ENCODE peak calls at places on chromosomes 5 and 9, in six cellular contexts. One of them, this sample, is unnamed.

GRCh38 chr9:85575868-85576267 is 165.9 kb downstream of the AGTPBP1 start:
- DNase-seq in GM23248: no peak
- DNase-seq in tibial artery: no peak
- DNase-seq in psoas muscle: no peak
- DNase-seq in fibroblast of lung: no peak
- DNase-seq in epithelial cell of proximal tubule: no peak
- DNase-seq in this sample: no peak

GRCh38 chr5:1264211-1264610 is 30.7 kb downstream of the TERT start:
- DNase-seq in GM23248: no peak
- DNase-seq in tibial artery: no peak
- DNase-seq in psoas muscle: no peak
- DNase-seq in fibroblast of lung: no peak
- DNase-seq in epithelial cell of proximal tubule: no peak
- DNase-seq in this sample: no peak

GRCh38 chr9:16329699-16330113 is 540.8 kb downstream of the BNC2 start:
- DNase-seq in GM23248: no peak
- DNase-seq in tibial artery: no peak
- DNase-seq in psoas muscle: peak
- DNase-seq in fibroblast of lung: peak
- DNase-seq in epithelial cell of proximal tubule: no peak
- DNase-seq in this sample: peak

GRCh38 chr5:28451478-28451877 is 1413.1 kb upstream of the CDH9 start:
- DNase-seq in GM23248: no peak
- DNase-seq in tibial artery: no peak
- DNase-seq in psoas muscle: no peak
- DNase-seq in fibroblast of lung: no peak
- DNase-seq in epithelial cell of proximal tubule: no peak
- DNase-seq in this sample: no peak

GRCh38 chr9:2134391-2134790 is 119.2 kb downstream of the SMARCA2 start:
- DNase-seq in GM23248: peak
- DNase-seq in tibial artery: no peak
- DNase-seq in psoas muscle: no peak
- DNase-seq in fibroblast of lung: no peak
- DNase-seq in epithelial cell of proximal tubule: no peak
- DNase-seq in this sample: peak

GRCh38 chr9:5336683-5337082 is 3.0 kb downstream of the RLN1 start:
- DNase-seq in GM23248: no peak
- DNase-seq in tibial artery: no peak
- DNase-seq in psoas muscle: no peak
- DNase-seq in fibroblast of lung: no peak
- DNase-seq in epithelial cell of proximal tubule: no peak
- DNase-seq in this sample: no peak

GRCh38 chr5:159764283-159764927 is 151.9 kb upstream of the ADRA1B start:
- DNase-seq in GM23248: peak
- DNase-seq in tibial artery: no peak
- DNase-seq in psoas muscle: no peak
- DNase-seq in fibroblast of lung: peak
- DNase-seq in epithelial cell of proximal tubule: peak
- DNase-seq in this sample: peak

GRCh38 chr5:123672067-123672466 is 160.1 kb downstream of the CSNK1G3 start:
- DNase-seq in GM23248: no peak
- DNase-seq in tibial artery: no peak
- DNase-seq in psoas muscle: no peak
- DNase-seq in fibroblast of lung: no peak
- DNase-seq in epithelial cell of proximal tubule: no peak
- DNase-seq in this sample: no peak

GRCh38 chr9:74379718-74380117 is 117.4 kb upstream of the RORB start:
- DNase-seq in GM23248: no peak
- DNase-seq in tibial artery: no peak
- DNase-seq in psoas muscle: no peak
- DNase-seq in fibroblast of lung: no peak
- DNase-seq in epithelial cell of proximal tubule: peak
- DNase-seq in this sample: no peak

GRCh38 chr5:143713331-143714032 is 98.5 kb upstream of the HMHB1 start:
- DNase-seq in GM23248: peak
- DNase-seq in tibial artery: no peak
- DNase-seq in psoas muscle: no peak
- DNase-seq in fibroblast of lung: peak
- DNase-seq in epithelial cell of proximal tubule: no peak
- DNase-seq in this sample: peak

GRCh38 chr5:40484495-40484894 is 195.2 kb upstream of the PTGER4 start:
- DNase-seq in GM23248: no peak
- DNase-seq in tibial artery: no peak
- DNase-seq in psoas muscle: no peak
- DNase-seq in fibroblast of lung: no peak
- DNase-seq in epithelial cell of proximal tubule: no peak
- DNase-seq in this sample: no peak

GRCh38 chr9:136316271-136316751 is 11.0 kb upstream of the GPSM1 start:
- DNase-seq in GM23248: no peak
- DNase-seq in tibial artery: no peak
- DNase-seq in psoas muscle: no peak
- DNase-seq in fibroblast of lung: no peak
- DNase-seq in epithelial cell of proximal tubule: no peak
- DNase-seq in this sample: no peak

GRCh38 chr9:122347348-122348287 is 23.2 kb upstream of the PTGS1 start:
- DNase-seq in GM23248: peak
- DNase-seq in tibial artery: no peak
- DNase-seq in psoas muscle: no peak
- DNase-seq in fibroblast of lung: no peak
- DNase-seq in epithelial cell of proximal tubule: no peak
- DNase-seq in this sample: peak

GRCh38 chr5:172548981-172549707 is 91.9 kb upstream of the NEURL1B start:
- DNase-seq in GM23248: no peak
- DNase-seq in tibial artery: no peak
- DNase-seq in psoas muscle: no peak
- DNase-seq in fibroblast of lung: no peak
- DNase-seq in epithelial cell of proximal tubule: no peak
- DNase-seq in this sample: no peak

GRCh38 chr5:170302729-170303501 is 5.3 kb upstream of the LCP2 start:
- DNase-seq in GM23248: no peak
- DNase-seq in tibial artery: peak
- DNase-seq in psoas muscle: peak
- DNase-seq in fibroblast of lung: no peak
- DNase-seq in epithelial cell of proximal tubule: no peak
- DNase-seq in this sample: peak

GRCh38 chr5:74642543-74642863 is 2.0 kb upstream of the ENC1 start:
- DNase-seq in GM23248: peak
- DNase-seq in tibial artery: no peak
- DNase-seq in psoas muscle: no peak
- DNase-seq in fibroblast of lung: no peak
- DNase-seq in epithelial cell of proximal tubule: no peak
- DNase-seq in this sample: no peak

GRCh38 chr5:76303917-76304316 is 99.2 kb upstream of the IQGAP2 start:
- DNase-seq in GM23248: peak
- DNase-seq in tibial artery: no peak
- DNase-seq in psoas muscle: no peak
- DNase-seq in fibroblast of lung: no peak
- DNase-seq in epithelial cell of proximal tubule: peak
- DNase-seq in this sample: no peak

GRCh38 chr5:82499845-82500244 is 221.7 kb upstream of the RPS23 start:
- DNase-seq in GM23248: peak
- DNase-seq in tibial artery: no peak
- DNase-seq in psoas muscle: no peak
- DNase-seq in fibroblast of lung: no peak
- DNase-seq in epithelial cell of proximal tubule: no peak
- DNase-seq in this sample: peak

GRCh38 chr5:149261246-149261645 is 10.4 kb upstream of the AFAP1L1 start:
- DNase-seq in GM23248: no peak
- DNase-seq in tibial artery: no peak
- DNase-seq in psoas muscle: no peak
- DNase-seq in fibroblast of lung: no peak
- DNase-seq in epithelial cell of proximal tubule: no peak
- DNase-seq in this sample: no peak

GRCh38 chr5:1188464-1188863 is 12.9 kb upstream of the SLC6A19 start:
- DNase-seq in GM23248: no peak
- DNase-seq in tibial artery: no peak
- DNase-seq in psoas muscle: no peak
- DNase-seq in fibroblast of lung: no peak
- DNase-seq in epithelial cell of proximal tubule: no peak
- DNase-seq in this sample: no peak

GRCh38 chr5:146788918-146789317 is 89.6 kb downstream of the PPP2R2B start:
- DNase-seq in GM23248: no peak
- DNase-seq in tibial artery: no peak
- DNase-seq in psoas muscle: no peak
- DNase-seq in fibroblast of lung: no peak
- DNase-seq in epithelial cell of proximal tubule: no peak
- DNase-seq in this sample: no peak

GRCh38 chr9:129549684-129550083 is 71.2 kb downstream of the C9orf50 start:
- DNase-seq in GM23248: peak
- DNase-seq in tibial artery: peak
- DNase-seq in psoas muscle: peak
- DNase-seq in fibroblast of lung: peak
- DNase-seq in epithelial cell of proximal tubule: no peak
- DNase-seq in this sample: peak

GRCh38 chr9:129551393-129551973 is 69.4 kb downstream of the C9orf50 start:
- DNase-seq in GM23248: no peak
- DNase-seq in tibial artery: no peak
- DNase-seq in psoas muscle: no peak
- DNase-seq in fibroblast of lung: no peak
- DNase-seq in epithelial cell of proximal tubule: no peak
- DNase-seq in this sample: no peak

GRCh38 chr9:129549139-129549538 is 71.8 kb downstream of the C9orf50 start:
- DNase-seq in GM23248: peak
- DNase-seq in tibial artery: peak
- DNase-seq in psoas muscle: no peak
- DNase-seq in fibroblast of lung: peak
- DNase-seq in epithelial cell of proximal tubule: no peak
- DNase-seq in this sample: no peak

GRCh38 chr9:129548571-129549135 is 72.2 kb downstream of the C9orf50 start:
- DNase-seq in GM23248: peak
- DNase-seq in tibial artery: peak
- DNase-seq in psoas muscle: peak
- DNase-seq in fibroblast of lung: no peak
- DNase-seq in epithelial cell of proximal tubule: no peak
- DNase-seq in this sample: no peak

GRCh38 chr9:129550199-129550839 is 70.6 kb downstream of the C9orf50 start:
- DNase-seq in GM23248: peak
- DNase-seq in tibial artery: peak
- DNase-seq in psoas muscle: peak
- DNase-seq in fibroblast of lung: peak
- DNase-seq in epithelial cell of proximal tubule: no peak
- DNase-seq in this sample: peak
- H3K4me3 ChIP-seq in GM23248: peak
- H3K4me3 ChIP-seq in tibial artery: peak
- H3K4me3 ChIP-seq in psoas muscle: peak
- H3K4me3 ChIP-seq in fibroblast of lung: peak
- H3K4me3 ChIP-seq in epithelial cell of proximal tubule: peak
- H3K4me3 ChIP-seq in this sample: peak

DNA sequence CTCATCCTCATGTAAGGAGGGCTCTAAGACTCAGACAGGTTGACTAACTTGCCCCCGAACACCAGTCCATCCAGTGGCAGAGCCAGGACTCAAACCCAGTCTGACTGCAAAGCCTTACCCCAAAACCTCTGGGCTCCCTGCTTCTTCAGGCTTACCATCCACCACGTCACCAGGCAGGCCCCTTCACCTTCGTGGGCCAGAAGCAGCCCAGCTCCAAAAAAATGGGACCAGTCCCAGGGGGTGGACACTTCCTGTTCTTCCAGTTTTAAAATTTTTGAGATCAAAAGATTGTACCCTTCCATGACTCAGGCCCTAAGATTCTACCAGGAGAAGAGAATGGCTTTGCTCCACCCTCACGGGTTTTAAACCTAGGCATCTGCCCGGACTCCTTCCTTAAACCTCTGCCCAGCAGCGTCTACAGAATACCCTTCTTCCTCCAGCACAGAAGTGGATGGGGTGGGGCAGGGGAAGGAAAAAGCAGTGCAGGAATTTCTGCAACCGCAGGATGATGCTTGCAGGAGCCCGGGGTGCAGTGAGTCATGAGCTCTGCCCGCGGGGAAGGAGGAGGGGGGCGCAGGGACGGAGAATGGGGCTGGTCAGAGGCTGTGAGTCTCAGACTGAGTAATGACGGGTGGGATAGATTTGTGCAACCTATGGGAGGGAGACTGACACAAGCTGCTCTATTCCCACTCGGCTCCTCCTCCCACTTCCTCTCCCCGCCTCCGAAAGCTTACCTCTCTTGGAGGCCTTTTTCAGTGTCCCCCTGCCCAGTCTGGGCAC is 50.4 kb upstream of the STXBP1 start:
- DNase-seq in GM23248: peak
- DNase-seq in tibial artery: peak
- DNase-seq in psoas muscle: peak
- DNase-seq in fibroblast of lung: peak
- DNase-seq in epithelial cell of proximal tubule: no peak
- DNase-seq in this sample: peak
- H3K4me3 ChIP-seq in GM23248: peak
- H3K4me3 ChIP-seq in tibial artery: peak
- H3K4me3 ChIP-seq in psoas muscle: no peak
- H3K4me3 ChIP-seq in fibroblast of lung: no peak
- H3K4me3 ChIP-seq in epithelial cell of proximal tubule: peak
- H3K4me3 ChIP-seq in this sample: peak

DNA sequence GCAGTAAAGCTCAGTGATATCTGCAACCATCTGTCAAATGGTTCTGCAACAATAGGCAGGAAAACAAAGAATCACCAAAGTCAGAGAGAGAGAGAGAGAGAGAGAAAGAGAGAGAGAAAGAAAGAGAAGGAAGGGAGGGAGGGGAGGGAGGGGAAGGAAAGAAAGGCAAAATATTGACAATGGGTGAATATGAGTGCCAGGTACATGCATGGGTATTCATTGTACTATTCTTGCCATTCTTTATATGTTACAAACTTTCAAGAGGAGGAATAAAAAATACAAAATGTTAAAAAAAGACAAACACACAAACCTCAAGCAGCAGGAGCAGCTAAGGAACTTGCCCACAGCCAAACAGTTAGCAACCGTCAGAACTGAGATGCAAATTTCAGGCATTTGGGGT is 350.8 kb upstream of the RFX3 start:
- DNase-seq in GM23248: no peak
- DNase-seq in tibial artery: no peak
- DNase-seq in psoas muscle: no peak
- DNase-seq in fibroblast of lung: no peak
- DNase-seq in epithelial cell of proximal tubule: no peak
- DNase-seq in this sample: no peak
- H3K4me3 ChIP-seq in GM23248: no peak
- H3K4me3 ChIP-seq in tibial artery: no peak
- H3K4me3 ChIP-seq in psoas muscle: no peak
- H3K4me3 ChIP-seq in fibroblast of lung: no peak
- H3K4me3 ChIP-seq in epithelial cell of proximal tubule: no peak
- H3K4me3 ChIP-seq in this sample: no peak

GRCh38 chr9:92711146-92711545 is 41.2 kb upstream of the IPPK start:
- DNase-seq in GM23248: no peak
- DNase-seq in tibial artery: no peak
- DNase-seq in psoas muscle: no peak
- DNase-seq in fibroblast of lung: no peak
- DNase-seq in epithelial cell of proximal tubule: no peak
- DNase-seq in this sample: no peak

GRCh38 chr9:92711844-92712243 is 41.9 kb upstream of the IPPK start:
- DNase-seq in GM23248: no peak
- DNase-seq in tibial artery: no peak
- DNase-seq in psoas muscle: no peak
- DNase-seq in fibroblast of lung: no peak
- DNase-seq in epithelial cell of proximal tubule: no peak
- DNase-seq in this sample: no peak

GRCh38 chr9:92714016-92714415 is 44.1 kb upstream of the IPPK start:
- DNase-seq in GM23248: no peak
- DNase-seq in tibial artery: no peak
- DNase-seq in psoas muscle: no peak
- DNase-seq in fibroblast of lung: no peak
- DNase-seq in epithelial cell of proximal tubule: no peak
- DNase-seq in this sample: no peak

GRCh38 chr9:92713528-92713927 is 43.6 kb upstream of the IPPK start:
- DNase-seq in GM23248: no peak
- DNase-seq in tibial artery: no peak
- DNase-seq in psoas muscle: no peak
- DNase-seq in fibroblast of lung: no peak
- DNase-seq in epithelial cell of proximal tubule: no peak
- DNase-seq in this sample: no peak

GRCh38 chr9:92712767-92713166 is 42.8 kb upstream of the IPPK start:
- DNase-seq in GM23248: no peak
- DNase-seq in tibial artery: no peak
- DNase-seq in psoas muscle: no peak
- DNase-seq in fibroblast of lung: no peak
- DNase-seq in epithelial cell of proximal tubule: no peak
- DNase-seq in this sample: no peak
- H3K4me3 ChIP-seq in GM23248: no peak
- H3K4me3 ChIP-seq in tibial artery: no peak
- H3K4me3 ChIP-seq in psoas muscle: no peak
- H3K4me3 ChIP-seq in fibroblast of lung: no peak
- H3K4me3 ChIP-seq in epithelial cell of proximal tubule: no peak
- H3K4me3 ChIP-seq in this sample: no peak

This sample was measured in cardiac fibroblast.